ENCODE peak calls at places on chromosomes 5 and 9, in four cellular contexts. F is HepG2, V is K562, W is GM12878. K is an unnamed sample. For H3K4me1, the result is how much of the 10 kb centered on the place peaks cover.

GRCh38 chr5:174625591-174626365 is 98.6 kb upstream of the MSX2 start:
- DNase-seq in W (no peak), F (no peak), V (no peak), K (no peak)

GRCh38 chr5:151480859-151481258 is 33.5 kb downstream of the SLC36A1 start:
- DNase-seq in V (no peak), F (no peak), W (no peak), K (no peak)

GRCh38 chr9:77756449-77756848 is 108.3 kb upstream of the GNA14 start:
- DNase-seq in V (no peak), F (peak), W (no peak), K (no peak)

GRCh38 chr9:111974092-111974681 is 77.6 kb downstream of the UGCG start:
- DNase-seq in F (no peak), V (no peak), W (no peak), K (no peak)

GRCh38 chr5:1405121-1405520 is 40.1 kb downstream of the SLC6A3 start:
- DNase-seq in V (no peak), W (no peak), F (no peak), K (no peak)

GRCh38 chr9:95087659-95088242 is 229.8 kb downstream of the FANCC start:
- DNase-seq in V (peak), F (no peak), W (no peak), K (peak)

GRCh38 chr9:134655591-134656333 is 14.2 kb downstream of the COL5A1 start:
- DNase-seq in W (no peak), F (no peak), V (no peak), K (no peak)

GRCh38 chr9:87564706-87565335 is 67.2 kb downstream of the DAPK1 start:
- DNase-seq in F (no peak), W (no peak), V (no peak), K (no peak)

GRCh38 chr5:90279091-90279490 is 130.5 kb downstream of the CETN3 start:
- DNase-seq in W (no peak), V (no peak), F (no peak), K (no peak)

GRCh38 chr5:140342287-140342686 is 4.1 kb downstream of the HBEGF start:
- DNase-seq in W (peak), V (no peak), F (no peak), K (no peak)

GRCh38 chr9:126474786-126475485 is 138.8 kb upstream of the LMX1B start:
- DNase-seq in W (no peak), F (no peak), V (no peak), K (peak)

GRCh38 chr5:33227247-33227646 is 213.5 kb upstream of the TARS1 start:
- DNase-seq in F (no peak), W (no peak), V (no peak), K (no peak)

GRCh38 chr5:137502632-137503031 is 3.5 kb upstream of the SPOCK1 start:
- DNase-seq in F (no peak), V (no peak), W (no peak), K (no peak)

GRCh38 chr5:119070578-119070827 is 384 bp upstream of the DMXL1 start:
- DNase-seq in V (no peak), W (no peak), F (no peak), K (peak)

GRCh38 chr5:23035555-23036090 is 182.5 kb upstream of the CDH12 start:
- DNase-seq in F (no peak), W (no peak), V (no peak), K (no peak)

GRCh38 chr9:135530146-135530545 is 8.9 kb downstream of the LCN1 start:
- DNase-seq in F (no peak), W (no peak), V (no peak), K (no peak)

GRCh38 chr9:89854715-89855475 is 250.1 kb downstream of the GADD45G start:
- DNase-seq in W (no peak), F (no peak), V (no peak), K (no peak)

GRCh38 chr5:37628876-37629275 is 211.0 kb downstream of the GDNF start:
- DNase-seq in W (no peak), V (no peak), F (no peak), K (no peak)

GRCh38 chr5:43039468-43040286 is 442 bp downstream of the ANXA2R start:
- DNase-seq in V (peak), F (peak), W (no peak), K (peak)

GRCh38 chr9:91781116-91781515 is 168.9 kb downstream of the ROR2 start:
- DNase-seq in V (no peak), F (no peak), W (no peak), K (no peak)

GRCh38 chr5:79868271-79868670 is 122.8 kb downstream of the MTX3 start:
- DNase-seq in W (no peak), F (no peak), V (no peak), K (no peak)

GRCh38 chr5:173016621-173017046 is 33.1 kb downstream of the ATP6V0E1 start:
- DNase-seq in V (no peak), W (no peak), F (peak), K (peak)

GRCh38 chr5:116436674-116437350 is 137.8 kb downstream of the SEMA6A start:
- DNase-seq in F (no peak), V (peak), W (no peak), K (no peak)

GRCh38 chr9:72951043-72951442 is 1.8 kb downstream of the ALDH1A1 start:
- DNase-seq in W (no peak), V (no peak), F (peak), K (no peak)

GRCh38 chr9:7342721-7343120 is 456.9 kb downstream of the DMAC1 start:
- DNase-seq in W (no peak), F (no peak), V (no peak), K (no peak)

GRCh38 chr9:84970432-84970831 is 300.9 kb downstream of the NTRK2 start:
- DNase-seq in F (no peak), W (no peak), V (no peak), K (peak)

GRCh38 chr9:81289622-81290021 is 399.7 kb downstream of the TLE1 start:
- DNase-seq in V (no peak), F (no peak), W (no peak), K (no peak)

GRCh38 chr9:129289883-129290282 is 111.8 kb upstream of the IER5L start:
- DNase-seq in F (no peak), W (no peak), V (no peak), K (no peak)

GRCh38 chr9:14071484-14071883 is 242.5 kb downstream of the NFIB start:
- DNase-seq in V (peak), F (no peak), W (no peak), K (no peak)

GRCh38 chr5:4252322-4252721 is 656.7 kb downstream of the IRX1 start:
- DNase-seq in F (no peak), W (no peak), V (no peak), K (no peak)

GRCh38 chr5:5492087-5492933 is 69.8 kb downstream of the ICE1 start:
- DNase-seq in W (peak), F (peak), V (peak), K (peak)

GRCh38 chr5:78521455-78521854 is 127.1 kb downstream of the LHFPL2 start:
- DNase-seq in W (no peak), V (no peak), F (no peak), K (no peak)

GRCh38 chr5:78515665-78516064 is 132.9 kb downstream of the LHFPL2 start:
- DNase-seq in V (no peak), F (no peak), W (no peak), K (no peak)

GRCh38 chr5:78514427-78515345 is 133.9 kb downstream of the LHFPL2 start:
- DNase-seq in F (no peak), V (no peak), W (no peak), K (no peak)

GRCh38 chr5:78519198-78519941 is 129.2 kb downstream of the LHFPL2 start:
- DNase-seq in V (no peak), F (no peak), W (no peak), K (no peak)

GRCh38 chr5:78518365-78519197 is 130.0 kb downstream of the LHFPL2 start:
- DNase-seq in W (no peak), F (peak), V (no peak), K (peak)
- H3K4me1 ChIP-seq in W (under half), F (half or more), V (under half), K (under half)

DNA sequence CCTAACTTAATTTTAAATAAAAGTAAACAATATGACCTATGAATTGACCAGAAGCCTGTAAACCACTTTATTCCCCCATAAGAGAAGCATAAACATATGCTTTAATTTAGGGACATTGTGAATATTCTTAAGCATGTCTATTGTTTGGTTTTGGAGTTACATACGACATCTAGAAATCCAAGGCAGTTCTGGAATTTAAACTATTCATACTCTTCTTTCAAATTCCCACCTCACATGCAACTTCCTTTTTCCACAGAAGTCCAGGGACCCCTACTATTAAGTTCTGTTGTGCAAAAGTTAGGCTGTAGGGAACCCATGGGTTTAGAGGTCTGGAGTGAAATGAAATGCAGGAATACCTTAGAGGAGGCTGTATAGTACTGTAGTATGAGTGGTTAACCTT is 2.1 kb downstream of the RIC1 start:
- DNase-seq in W (no peak), F (peak), V (no peak), K (no peak)
- TF ChIP-seq USF2 in W (no peak), F (no peak), V (no peak), K (no peak)

GRCh38 chr9:128163523-128164331 is 3.7 kb downstream of the BBLN start:
- DNase-seq in W (no peak), V (no peak), F (no peak), K (no peak)
- TF ChIP-seq JUNB in W (no peak), V (no peak), F (no peak), K (no peak)

DNA sequence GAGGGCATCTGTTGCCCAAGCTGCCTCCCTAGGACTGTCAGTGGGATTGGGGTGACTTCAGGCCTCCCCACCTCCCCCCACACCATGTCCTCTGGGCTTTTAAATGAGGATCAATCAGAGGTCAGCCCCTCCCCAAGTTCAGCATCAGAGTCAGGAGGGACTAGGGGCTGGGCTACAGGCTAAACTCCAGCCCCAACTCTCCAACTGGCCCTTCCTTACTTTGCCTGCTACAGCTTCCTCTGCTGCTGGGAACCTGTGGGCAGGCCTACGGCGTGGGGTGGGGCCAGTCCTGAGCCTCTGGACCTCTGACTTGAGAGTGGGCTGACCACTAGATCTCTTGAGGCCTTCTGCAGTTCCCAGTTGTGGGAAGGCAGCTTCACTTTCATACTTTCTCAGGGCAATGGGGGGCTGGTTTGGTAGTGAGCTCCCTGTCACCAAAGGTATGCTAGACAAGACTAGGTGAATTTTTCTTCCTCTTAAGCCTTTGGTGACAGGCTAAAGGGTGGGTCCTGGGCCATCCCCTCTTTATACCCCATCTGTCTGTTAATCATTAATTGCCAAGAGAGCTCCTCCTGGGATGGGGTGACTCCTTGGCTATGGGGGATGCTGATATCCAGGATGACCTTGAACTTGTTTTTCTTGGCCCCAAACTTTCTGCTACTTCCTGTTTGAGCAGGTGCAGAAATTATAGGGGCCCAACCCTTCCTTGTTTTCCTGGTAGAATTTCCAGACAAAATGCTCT is 10.8 kb upstream of the DAB2IP start:
- DNase-seq in F (no peak), W (no peak), V (no peak), K (no peak)
- H3K4me1 ChIP-seq in F (under half), W (under half), V (under half), K (under half)

GRCh38 chr5:74355456-74355855 is 285.1 kb downstream of the ENC1 start:
- DNase-seq in W (no peak), V (no peak), F (no peak), K (no peak)

GRCh38 chr5:74352256-74352655 is 288.3 kb downstream of the ENC1 start:
- DNase-seq in V (no peak), F (no peak), W (no peak), K (no peak)

GRCh38 chr5:74357827-74358226 is 282.7 kb downstream of the ENC1 start:
- DNase-seq in V (no peak), F (no peak), W (no peak), K (no peak)

GRCh38 chr5:74356009-74356695 is 284.4 kb downstream of the ENC1 start:
- DNase-seq in W (no peak), F (no peak), V (no peak), K (no peak)

DNA sequence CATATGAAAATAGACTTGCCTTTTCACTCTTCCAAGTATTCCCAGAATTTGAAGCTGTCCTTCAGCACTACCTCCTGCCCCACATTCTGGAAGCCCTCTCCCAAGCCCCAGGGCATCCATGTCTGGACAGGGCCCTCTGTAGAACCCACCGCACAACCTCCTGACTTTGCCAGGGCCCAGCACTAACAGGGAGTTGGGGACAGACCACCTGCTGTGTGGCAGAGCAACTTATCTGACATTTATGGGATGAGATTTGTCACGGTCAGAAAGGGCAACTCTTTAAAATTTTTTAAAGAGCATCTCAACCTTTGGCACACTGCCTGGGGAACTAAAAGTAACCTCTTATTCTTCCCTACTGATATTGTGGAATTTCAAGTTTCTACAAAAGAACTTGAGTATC is 285.5 kb downstream of the ENC1 start:
- DNase-seq in F (no peak), W (no peak), V (no peak), K (no peak)
- TF ChIP-seq USF2 in F (no peak), W (no peak), V (no peak), K (no peak)